ENCODE peak calls at places on chromosomes 5 and 9, in five cellular contexts. R is K562, G is HepG2, Q is HCT116, J is GM12878. O is an unnamed sample.

GRCh38 chr5:79021753-79022152 is 36.6 kb upstream of the ARSB start:
- DNase-seq in Q (no peak), R (no peak), G (no peak), J (no peak), O (no peak)

GRCh38 chr5:77143998-77144836 is 57.1 kb upstream of the ZBED3 start:
- DNase-seq in Q (peak), J (peak), G (peak), R (peak), O (peak)

GRCh38 chr5:160486573-160486972 is 64.9 kb downstream of the PTTG1 start:
- DNase-seq in J (no peak), G (no peak), Q (no peak), R (no peak), O (no peak)

GRCh38 chr9:124254261-124254682 is 3.5 kb upstream of the NEK6 start:
- DNase-seq in R (no peak), J (peak), G (no peak), Q (no peak), O (no peak)

GRCh38 chr5:38463634-38464521 is 92.6 kb downstream of the LIFR start:
- DNase-seq in R (no peak), J (no peak), G (peak), Q (peak), O (no peak)

GRCh38 chr5:101590384-101590783 is 687.3 kb upstream of the ST8SIA4 start:
- DNase-seq in Q (peak), G (no peak), R (no peak), J (no peak), O (no peak)

GRCh38 chr5:123705741-123706140 is 193.8 kb downstream of the CSNK1G3 start:
- DNase-seq in G (no peak), Q (no peak), R (no peak), J (no peak), O (no peak)

GRCh38 chr9:114938687-114939575 is 8.5 kb upstream of the TNFSF8 start:
- DNase-seq in J (no peak), G (no peak), R (no peak), Q (no peak), O (no peak)

GRCh38 chr5:178207917-178208280 is 3.6 kb downstream of the HNRNPAB start:
- DNase-seq in G (no peak), J (no peak), R (no peak), Q (no peak), O (no peak)

GRCh38 chr5:108025957-108026356 is 355.2 kb upstream of the EFNA5 start:
- DNase-seq in J (no peak), Q (no peak), R (no peak), G (no peak), O (no peak)

GRCh38 chr5:78806544-78806943 is 158.0 kb upstream of the LHFPL2 start:
- DNase-seq in G (no peak), R (no peak), J (no peak), Q (peak), O (no peak)

GRCh38 chr9:33695299-33695698 is 100.1 kb upstream of the PRSS3 start:
- DNase-seq in J (no peak), Q (no peak), R (no peak), G (no peak), O (no peak)

GRCh38 chr5:77301447-77301878 is 91.0 kb downstream of the PDE8B start:
- DNase-seq in G (no peak), Q (no peak), J (no peak), R (no peak), O (no peak)

GRCh38 chr5:17190799-17191391 is 26.5 kb upstream of the BASP1 start:
- DNase-seq in G (no peak), R (no peak), Q (no peak), J (no peak), O (no peak)

GRCh38 chr5:141420855-141421488 is at the start of gene PCDHGA11:
- DNase-seq in R (peak), Q (peak), J (peak), G (no peak), O (no peak)

DNA sequence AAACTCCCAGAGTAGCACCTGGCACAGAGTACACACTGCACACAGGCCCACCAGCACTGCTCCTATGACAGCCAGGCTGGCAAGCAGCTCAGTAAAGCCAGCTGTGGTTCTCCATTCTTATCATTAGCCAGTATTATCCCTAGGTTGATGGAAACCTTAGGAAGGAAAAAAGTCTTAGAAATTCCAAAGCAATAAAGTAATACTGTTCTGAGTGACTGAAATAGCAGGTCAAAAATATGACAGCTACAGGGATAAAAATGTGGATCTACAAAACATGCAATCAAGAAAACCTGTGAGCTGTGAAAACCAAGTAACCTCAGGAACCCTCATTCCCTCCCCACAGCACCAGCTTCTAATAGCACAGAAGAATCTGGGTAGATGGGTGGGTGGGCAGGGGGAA is 403.5 kb downstream of the SPOCK1 start:
- DNase-seq in R (no peak), J (no peak), G (no peak), Q (no peak), O (no peak)
- TF ChIP-seq ATF3 in R (no peak), J (no peak), G (no peak), Q (no peak), O (no peak)

DNA sequence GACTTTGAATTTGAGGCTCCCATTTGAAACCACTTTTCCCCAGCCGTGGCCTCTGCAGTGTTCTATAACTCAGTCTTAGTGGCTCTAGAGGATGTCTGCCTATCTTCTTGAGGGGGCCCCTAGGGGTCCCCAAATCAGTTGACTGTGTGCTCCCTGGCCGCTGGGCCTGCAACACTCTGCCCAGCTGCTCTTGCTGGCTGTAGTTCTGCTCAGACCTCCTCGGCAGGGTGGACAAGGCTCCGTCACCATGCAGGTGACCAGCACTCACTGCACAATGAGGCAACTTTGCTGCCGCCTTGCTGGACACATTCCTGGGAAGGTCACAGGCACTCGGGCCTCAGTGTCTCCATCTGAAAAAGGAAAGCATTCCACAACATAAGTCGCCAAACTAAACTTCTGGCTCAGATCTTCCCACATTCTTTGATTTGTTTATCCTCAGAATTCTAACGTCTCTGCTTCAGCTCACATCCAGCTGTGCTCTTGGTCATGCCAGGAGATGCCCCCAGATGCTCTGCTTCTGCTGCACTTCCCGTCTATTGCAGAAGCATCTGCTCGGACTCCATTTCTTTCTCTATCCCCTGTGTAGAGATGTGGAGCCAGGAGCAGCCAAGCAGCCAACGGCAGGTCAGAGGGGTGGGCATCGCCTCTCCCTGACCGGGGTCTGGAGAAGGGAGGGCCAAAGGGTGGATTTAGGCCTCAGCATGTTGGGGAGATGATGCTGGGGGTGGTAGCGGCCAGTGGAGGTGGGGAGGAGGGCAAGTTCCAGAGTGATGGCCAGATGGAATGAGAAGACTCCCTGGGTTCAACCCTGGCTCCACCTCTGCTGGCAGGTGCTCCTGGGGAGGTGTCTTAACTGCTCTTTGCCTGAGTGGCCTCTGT is 133.6 kb downstream of the MVB12B start:
- DNase-seq in R (no peak), Q (no peak), J (no peak), G (no peak), O (no peak)
- TF ChIP-seq ATF3 in R (no peak), Q (no peak), J (no peak), G (no peak), O (no peak)

DNA sequence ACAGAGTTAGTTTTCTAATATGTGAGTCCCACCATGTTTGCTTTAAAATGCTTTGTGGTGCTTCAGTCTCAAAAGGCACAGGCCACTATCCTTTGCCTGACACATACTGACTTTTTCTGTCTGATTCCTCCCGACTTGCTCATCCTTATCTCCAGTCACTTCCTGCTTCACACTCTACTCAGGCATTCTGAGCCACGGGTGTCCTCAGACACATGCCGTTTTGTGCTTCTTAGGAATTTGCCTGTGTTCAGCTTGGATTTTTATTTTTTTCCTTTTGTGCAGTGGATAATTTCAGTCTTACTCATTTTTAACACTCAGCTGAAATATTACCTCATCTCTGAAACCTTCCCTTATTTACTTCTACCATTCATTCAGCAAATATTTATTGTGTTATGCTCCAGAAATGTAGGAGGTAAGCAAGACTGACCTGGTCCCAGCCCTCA is 54.1 kb downstream of the MAN2A1 start:
- DNase-seq in Q (no peak), J (no peak), G (peak), R (peak), O (no peak)
- TF ChIP-seq ATF3 in Q (no peak), J (no peak), G (no peak), R (peak), O (no peak)

DNA sequence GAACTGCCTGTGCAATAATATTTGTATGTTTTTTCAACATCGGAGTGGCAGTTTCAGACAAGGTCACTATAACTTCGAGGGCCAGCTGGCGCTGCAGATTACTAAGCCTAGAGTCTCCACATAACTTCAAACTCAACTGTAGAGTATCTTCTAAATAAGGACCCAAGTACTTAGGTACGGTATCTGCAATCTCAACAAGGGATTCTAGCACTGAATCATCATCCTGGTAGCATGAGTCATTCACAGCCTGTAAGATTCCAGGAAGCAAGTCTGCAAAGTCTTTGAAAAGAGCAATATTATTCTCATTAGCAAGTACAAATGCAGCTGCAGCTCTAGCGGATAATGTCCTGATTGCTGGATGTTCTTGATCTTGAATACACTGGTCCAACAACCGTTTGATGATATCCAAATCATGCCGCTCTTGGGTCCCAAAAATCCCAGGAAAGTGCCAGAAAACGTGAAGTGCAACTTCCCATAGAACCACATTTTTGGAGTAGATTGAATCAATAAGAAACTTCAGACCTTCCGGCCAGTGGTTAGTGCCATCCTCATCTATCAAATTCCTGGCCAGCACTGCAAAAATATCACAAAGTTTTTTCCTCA is 655 bp downstream of the RANBP6 start:
- DNase-seq in J (no peak), R (peak), G (peak), Q (peak), O (no peak)
- TF ChIP-seq ATF3 in J (no peak), R (peak), G (no peak), Q (no peak), O (no peak)

DNA sequence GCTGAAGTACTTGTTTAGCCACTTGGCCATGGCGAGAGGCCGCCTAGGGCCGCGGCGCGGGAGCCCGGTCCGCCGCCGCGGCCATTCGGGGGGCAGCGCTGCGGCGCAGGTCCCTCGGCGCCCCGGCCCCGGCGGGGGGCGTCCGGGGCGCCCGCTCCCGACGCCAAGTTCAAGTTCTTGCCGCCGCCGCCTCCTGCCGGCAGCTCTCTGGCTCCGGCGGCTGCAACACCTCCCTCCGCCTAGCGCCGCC is 486 bp downstream of the SHB start:
- DNase-seq in R (peak), Q (no peak), G (no peak), J (no peak), O (no peak)
- TF ChIP-seq ATF3 in R (no peak), Q (no peak), G (no peak), J (no peak), O (no peak)

GRCh38 chr5:175742290-175742994 is 84.6 kb downstream of the HRH2 start:
- DNase-seq in R (no peak), G (no peak), J (no peak), Q (no peak), O (no peak)
- TF ChIP-seq ATF3 in R (no peak), G (no peak), J (no peak), Q (no peak), O (no peak)